ENCODE peak calls at places on chromosomes 13 and 19, in seven cellular contexts. B, I, X, K, V, O and W are unnamed samples.

GRCh38 chr19:49210108-49210900 is 52.7 kb downstream of the TRPM4 start:
- DNase-seq in K (peak; percentile 85), V (no peak), X (no peak), B (no peak), I (no peak), O (peak; percentile 17), W (peak; percentile 18)

GRCh38 chr19:2548966-2549365 is 73.0 kb downstream of the GADD45B start:
- DNase-seq in V (no peak), K (no peak), B (no peak), X (no peak), O (no peak), I (no peak), W (no peak)

GRCh38 chr13:94176576-94176975 is 302.9 kb downstream of the DCT start:
- DNase-seq in I (no peak), V (no peak), O (no peak), B (no peak), X (peak; percentile 7), K (no peak), W (no peak)

GRCh38 chr19:13098291-13099072 is 4.2 kb downstream of the LYL1 start:
- DNase-seq in X (peak; percentile 64), K (no peak), V (no peak), I (no peak), O (no peak), B (no peak), W (peak; percentile 35)

GRCh38 chr13:43805071-43805468 is 18.3 kb upstream of the ENOX1 start:
- DNase-seq in B (no peak), I (no peak), K (no peak), X (peak; percentile 77), O (no peak), V (peak; percentile 88), W (no peak)

GRCh38 chr13:85381082-85381481 is 418.1 kb downstream of the SLITRK6 start:
- DNase-seq in X (no peak), B (no peak), I (no peak), K (no peak), V (no peak), O (no peak), W (no peak)

GRCh38 chr19:49017666-49018351 is 918 bp upstream of the LHB start:
- DNase-seq in X (peak; percentile 89), I (no peak), K (peak; percentile 76), V (no peak), O (peak; percentile 59), B (peak; percentile 26), W (peak; percentile 59)

GRCh38 chr13:37905736-37906135 is 36.2 kb upstream of the TRPC4 start:
- DNase-seq in O (no peak), B (no peak), K (no peak), V (no peak), I (no peak), X (peak; percentile 20), W (no peak)

GRCh38 chr13:109785892-109786450 is 412 bp downstream of the IRS2 start:
- DNase-seq in X (peak; percentile 80), V (no peak), I (no peak), B (no peak), O (peak; percentile 39), K (peak; percentile 47), W (no peak)